ENCODE peak calls at places on chromosomes 16 and 17, in four cellular contexts. One of them, this sample, is unnamed.

GRCh38 chr16:67967183-67967955 is 1.1 kb downstream of the SLC12A4 start:
- DNase-seq in SK-N-SH: no peak
- DNase-seq in HepG2: no peak
- DNase-seq in GM12892: no peak
- DNase-seq in this sample: no peak

GRCh38 chr17:78012428-78012827 is 53.9 kb downstream of the TNRC6C start:
- DNase-seq in SK-N-SH: no peak
- DNase-seq in HepG2: no peak
- DNase-seq in GM12892: no peak
- DNase-seq in this sample: no peak

GRCh38 chr17:52143536-52143935 is 15.0 kb downstream of the CA10 start:
- DNase-seq in SK-N-SH: no peak
- DNase-seq in HepG2: no peak
- DNase-seq in GM12892: no peak
- DNase-seq in this sample: no peak

GRCh38 chr17:40313660-40314556 is 4.9 kb downstream of the RARA start:
- DNase-seq in SK-N-SH: no peak
- DNase-seq in HepG2: no peak
- DNase-seq in GM12892: no peak
- DNase-seq in this sample: no peak

GRCh38 chr17:2347805-2348685 is 10.7 kb downstream of the SGSM2 start:
- DNase-seq in SK-N-SH: no peak
- DNase-seq in HepG2: peak
- DNase-seq in GM12892: no peak
- DNase-seq in this sample: no peak

GRCh38 chr16:80024443-80024842 is 423.9 kb upstream of the MAF start:
- DNase-seq in SK-N-SH: no peak
- DNase-seq in HepG2: no peak
- DNase-seq in GM12892: no peak
- DNase-seq in this sample: no peak

GRCh38 chr16:54437921-54438320 is 151.3 kb upstream of the IRX3 start:
- DNase-seq in SK-N-SH: no peak
- DNase-seq in HepG2: no peak
- DNase-seq in GM12892: no peak
- DNase-seq in this sample: no peak

GRCh38 chr17:49913226-49914095 is 55.5 kb upstream of the DLX4 start:
- DNase-seq in SK-N-SH: no peak
- DNase-seq in HepG2: no peak
- DNase-seq in GM12892: no peak
- DNase-seq in this sample: no peak

GRCh38 chr17:488993-489757 is 136.6 kb upstream of the RPH3AL start:
- DNase-seq in SK-N-SH: peak
- DNase-seq in HepG2: peak
- DNase-seq in GM12892: no peak
- DNase-seq in this sample: no peak

DNA sequence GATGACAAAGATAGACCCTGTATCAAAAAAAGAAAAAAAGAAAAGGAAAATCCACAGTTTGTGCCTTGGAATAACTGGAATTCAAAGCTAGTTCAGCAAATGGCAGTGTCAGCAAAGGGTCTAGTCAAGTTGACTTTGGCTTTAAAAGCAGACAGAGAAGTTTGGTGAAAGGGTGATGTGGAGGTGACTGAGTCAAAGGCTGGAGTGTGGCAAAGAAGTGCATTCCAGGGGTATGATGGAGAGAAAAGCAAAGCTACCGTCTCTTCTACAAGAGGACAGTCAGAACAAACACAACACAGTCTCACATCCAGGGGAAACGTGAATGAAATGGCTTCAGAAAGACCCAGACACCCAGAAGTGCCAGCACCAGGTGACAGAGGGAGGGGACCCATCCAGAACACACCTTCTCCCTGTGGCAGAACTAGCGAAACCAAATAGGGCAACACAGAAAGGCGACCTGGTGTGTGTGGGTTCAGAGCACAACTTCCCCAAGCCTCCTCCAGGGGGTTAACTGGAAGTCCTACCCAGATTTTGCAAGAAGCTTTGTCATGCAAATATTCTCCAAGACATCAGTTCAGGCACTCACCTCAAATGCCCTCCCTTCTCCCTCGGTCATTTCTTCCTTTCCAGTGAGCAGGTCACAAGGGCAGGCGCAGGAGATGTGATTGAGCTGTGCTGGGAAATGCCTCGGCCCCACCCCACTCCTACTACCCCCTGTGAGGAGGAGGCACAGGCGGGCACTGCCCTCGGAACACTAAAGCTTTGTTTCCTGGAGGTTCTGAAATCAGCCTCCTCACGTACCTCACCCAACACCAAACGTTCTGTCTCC is 481.9 kb downstream of the SOX9 start:
- DNase-seq in SK-N-SH: no peak
- DNase-seq in HepG2: no peak
- DNase-seq in GM12892: no peak
- DNase-seq in this sample: no peak
- TF ChIP-seq TAF1 in SK-N-SH: no peak
- TF ChIP-seq TAF1 in HepG2: no peak
- TF ChIP-seq TAF1 in GM12892: no peak
- TF ChIP-seq TAF1 in this sample: no peak

GRCh38 chr16:65532218-65532617 is 410.4 kb upstream of the CDH11 start:
- DNase-seq in SK-N-SH: no peak
- DNase-seq in HepG2: no peak
- DNase-seq in GM12892: no peak
- DNase-seq in this sample: no peak
- TF ChIP-seq TAF1 in SK-N-SH: no peak
- TF ChIP-seq TAF1 in HepG2: no peak
- TF ChIP-seq TAF1 in GM12892: no peak
- TF ChIP-seq TAF1 in this sample: no peak

GRCh38 chr16:11310634-11310977 is 29.5 kb upstream of the PRM1 start:
- DNase-seq in SK-N-SH: no peak
- DNase-seq in HepG2: no peak
- DNase-seq in GM12892: no peak
- DNase-seq in this sample: no peak

GRCh38 chr16:11314309-11314894 is 30.9 kb upstream of the RMI2 start:
- DNase-seq in SK-N-SH: no peak
- DNase-seq in HepG2: no peak
- DNase-seq in GM12892: no peak
- DNase-seq in this sample: no peak

GRCh38 chr16:11313493-11314308 is 31.6 kb upstream of the RMI2 start:
- DNase-seq in SK-N-SH: no peak
- DNase-seq in HepG2: no peak
- DNase-seq in GM12892: no peak
- DNase-seq in this sample: no peak

GRCh38 chr16:11310997-11311561 is 29.9 kb upstream of the PRM1 start:
- DNase-seq in SK-N-SH: no peak
- DNase-seq in HepG2: no peak
- DNase-seq in GM12892: no peak
- DNase-seq in this sample: no peak

DNA sequence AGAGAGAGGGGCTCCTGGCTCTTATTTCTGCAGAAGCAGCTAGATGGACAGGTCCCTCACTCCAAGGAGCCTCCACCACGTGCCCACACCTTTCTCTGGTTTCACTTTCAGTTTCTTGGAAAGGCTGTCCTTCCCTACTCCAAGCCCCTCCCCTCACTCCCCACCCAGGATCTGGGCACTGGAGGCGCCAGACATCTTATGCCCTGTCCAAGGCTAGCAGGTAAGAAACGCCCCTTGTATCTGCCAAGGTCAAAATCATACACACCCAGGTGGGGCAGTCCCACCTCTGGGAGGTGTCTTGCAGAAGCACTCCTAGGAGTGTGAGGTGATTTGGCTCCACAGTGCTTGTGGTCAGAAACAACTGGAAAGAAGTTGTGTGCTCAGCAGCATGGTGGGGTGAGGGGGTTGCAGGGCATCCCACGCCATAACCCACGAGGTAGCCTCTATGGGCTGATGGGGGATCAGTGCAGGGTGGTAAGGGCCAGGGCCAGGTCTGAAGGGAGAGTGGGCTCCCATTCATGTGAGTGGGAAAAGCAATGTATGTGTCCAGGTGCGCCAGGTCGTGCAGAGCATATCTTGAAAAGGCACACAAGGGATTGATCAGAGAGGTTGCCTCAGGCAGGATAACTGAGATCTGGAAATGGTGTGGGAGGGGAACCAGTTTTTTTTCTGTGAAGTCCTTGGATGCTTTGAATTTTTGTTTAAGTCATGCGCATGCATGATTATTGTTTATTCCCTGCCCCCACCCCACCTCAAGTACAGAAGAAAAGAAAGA is 31.8 kb upstream of the PRM1 start:
- DNase-seq in SK-N-SH: no peak
- DNase-seq in HepG2: peak
- DNase-seq in GM12892: no peak
- DNase-seq in this sample: no peak
- TF ChIP-seq TAF1 in SK-N-SH: no peak
- TF ChIP-seq TAF1 in HepG2: peak
- TF ChIP-seq TAF1 in GM12892: no peak
- TF ChIP-seq TAF1 in this sample: no peak

DNA sequence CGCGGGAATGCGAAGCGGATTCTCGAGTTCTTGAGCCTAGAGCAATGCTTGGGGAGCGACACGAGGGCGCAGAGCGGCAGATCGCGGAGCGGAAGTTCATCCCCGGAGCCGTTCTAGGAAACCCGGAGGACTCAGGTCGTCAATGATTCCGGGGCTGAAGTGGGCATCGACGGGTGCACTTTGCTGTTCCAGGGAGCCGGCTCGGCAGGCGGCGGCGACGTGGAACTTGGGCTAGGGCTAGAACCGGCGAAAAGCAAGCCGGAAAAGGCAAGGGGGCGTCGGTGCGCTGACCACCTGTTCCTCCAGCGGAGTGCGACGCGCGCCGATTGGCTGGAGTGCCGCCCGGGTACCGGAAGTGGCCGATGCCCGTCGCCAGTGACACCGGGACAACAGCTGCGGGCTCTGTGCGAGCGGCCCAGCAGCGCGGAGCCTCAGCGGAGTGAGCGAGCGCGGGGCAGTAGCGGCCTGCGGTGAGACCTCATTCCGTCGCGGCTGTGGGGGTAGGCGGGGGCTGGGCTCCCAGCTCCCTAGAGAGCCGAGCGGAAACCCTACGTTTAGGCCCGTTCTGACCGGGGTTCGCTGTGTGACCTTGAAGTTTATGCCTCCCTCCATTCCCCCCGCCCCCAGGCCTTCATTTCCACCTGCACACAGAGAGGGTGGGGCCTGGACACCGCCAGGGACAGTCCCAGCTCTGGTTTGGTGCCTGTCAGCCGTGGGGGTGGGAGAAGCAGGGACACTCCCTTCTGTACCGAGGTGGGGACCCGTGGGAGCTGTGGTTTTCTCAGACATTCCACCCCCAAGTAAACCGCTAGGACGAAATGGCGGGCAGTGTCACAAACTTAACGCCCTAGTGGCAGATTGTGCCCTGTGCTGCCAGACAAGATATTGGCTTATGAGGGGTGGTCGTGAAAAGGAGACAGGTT is at the start of gene ZFP3:
- DNase-seq in SK-N-SH: peak
- DNase-seq in HepG2: no peak
- DNase-seq in GM12892: peak
- DNase-seq in this sample: peak
- TF ChIP-seq TAF1 in SK-N-SH: no peak
- TF ChIP-seq TAF1 in HepG2: no peak
- TF ChIP-seq TAF1 in GM12892: peak
- TF ChIP-seq TAF1 in this sample: peak

DNA sequence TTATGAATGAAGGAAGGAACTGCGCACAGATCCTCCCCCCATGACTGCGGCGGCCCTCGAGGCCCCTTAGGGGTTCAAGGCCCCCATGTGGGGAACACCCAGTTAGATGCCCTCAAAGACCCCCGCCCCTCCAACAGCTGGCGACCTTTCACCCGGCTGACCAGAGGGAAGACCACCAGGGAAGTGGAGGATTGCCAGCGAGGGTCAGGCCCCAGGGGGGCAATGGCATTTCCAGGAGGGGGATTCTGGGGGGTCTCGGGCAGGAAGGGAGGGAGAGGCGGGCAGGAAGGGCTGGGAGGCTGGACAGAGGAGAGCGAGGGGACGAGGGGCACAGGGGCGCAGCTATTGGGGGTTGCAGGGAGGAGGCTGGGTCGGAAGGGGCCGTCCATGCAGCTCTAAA is 139.6 kb downstream of the C16orf95 start:
- DNase-seq in SK-N-SH: no peak
- DNase-seq in HepG2: no peak
- DNase-seq in GM12892: no peak
- DNase-seq in this sample: no peak
- TF ChIP-seq TAF1 in SK-N-SH: no peak
- TF ChIP-seq TAF1 in HepG2: no peak
- TF ChIP-seq TAF1 in GM12892: no peak
- TF ChIP-seq TAF1 in this sample: no peak